ENCODE peak calls at places on chromosome 14, in eight cellular contexts. One of them, this sample, is unnamed.

GRCh38 chr14:35534884-35535793 is 1.2 kb downstream of the INSM2 start:
- DNase-seq in colonic mucosa: peak; percentile 64
- DNase-seq in T-helper 17 cell: peak; percentile 43
- DNase-seq in NCI-H2081: no peak
- DNase-seq in cortex of kidney: no peak
- DNase-seq in osteoblast: peak; percentile 95
- DNase-seq in AG04449: no peak
- DNase-seq in stimulated activated CD4-positive, alpha-beta T cell treated with anti-CD3 and anti-CD28 coated beads, Interleukin-15, amount 100 ng/mL, for 24 hours: peak; percentile 76
- DNase-seq in this sample: no peak

GRCh38 chr14:90444077-90444696 is 47.4 kb downstream of the CALM1 start:
- DNase-seq in colonic mucosa: no peak
- DNase-seq in cortex of kidney: no peak
- DNase-seq in osteoblast: no peak
- DNase-seq in T-helper 17 cell: no peak
- DNase-seq in NCI-H2081: no peak
- DNase-seq in stimulated activated CD4-positive, alpha-beta T cell treated with anti-CD3 and anti-CD28 coated beads, Interleukin-15, amount 100 ng/mL, for 24 hours: no peak
- DNase-seq in AG04449: no peak
- DNase-seq in this sample: no peak

GRCh38 chr14:24837280-24838046 is 203.5 kb upstream of the GZMB start:
- DNase-seq in stimulated activated CD4-positive, alpha-beta T cell treated with anti-CD3 and anti-CD28 coated beads, Interleukin-15, amount 100 ng/mL, for 24 hours: no peak
- DNase-seq in osteoblast: peak; percentile 38
- DNase-seq in NCI-H2081: no peak
- DNase-seq in AG04449: no peak
- DNase-seq in cortex of kidney: no peak
- DNase-seq in colonic mucosa: no peak
- DNase-seq in T-helper 17 cell: no peak
- DNase-seq in this sample: no peak

GRCh38 chr14:51668870-51669269 is 17.2 kb downstream of the FRMD6 start:
- DNase-seq in colonic mucosa: no peak
- DNase-seq in NCI-H2081: no peak
- DNase-seq in cortex of kidney: no peak
- DNase-seq in osteoblast: no peak
- DNase-seq in stimulated activated CD4-positive, alpha-beta T cell treated with anti-CD3 and anti-CD28 coated beads, Interleukin-15, amount 100 ng/mL, for 24 hours: no peak
- DNase-seq in AG04449: no peak
- DNase-seq in T-helper 17 cell: no peak
- DNase-seq in this sample: no peak

GRCh38 chr14:66496911-66497310 is 10.7 kb downstream of the CCDC196 start:
- DNase-seq in NCI-H2081: no peak
- DNase-seq in T-helper 17 cell: no peak
- DNase-seq in osteoblast: no peak
- DNase-seq in stimulated activated CD4-positive, alpha-beta T cell treated with anti-CD3 and anti-CD28 coated beads, Interleukin-15, amount 100 ng/mL, for 24 hours: no peak
- DNase-seq in cortex of kidney: no peak
- DNase-seq in AG04449: no peak
- DNase-seq in colonic mucosa: no peak
- DNase-seq in this sample: no peak

GRCh38 chr14:104879983-104880565 is 15.0 kb downstream of the CEP170B start:
- DNase-seq in T-helper 17 cell: no peak
- DNase-seq in stimulated activated CD4-positive, alpha-beta T cell treated with anti-CD3 and anti-CD28 coated beads, Interleukin-15, amount 100 ng/mL, for 24 hours: peak; percentile 1
- DNase-seq in osteoblast: peak; percentile 35
- DNase-seq in cortex of kidney: no peak
- DNase-seq in NCI-H2081: no peak
- DNase-seq in colonic mucosa: no peak
- DNase-seq in AG04449: no peak
- DNase-seq in this sample: no peak

GRCh38 chr14:91415794-91416743 is 1.6 kb downstream of the CCDC88C start:
- DNase-seq in cortex of kidney: no peak
- DNase-seq in T-helper 17 cell: peak; percentile 60
- DNase-seq in NCI-H2081: peak; percentile 41
- DNase-seq in AG04449: no peak
- DNase-seq in stimulated activated CD4-positive, alpha-beta T cell treated with anti-CD3 and anti-CD28 coated beads, Interleukin-15, amount 100 ng/mL, for 24 hours: peak; percentile 81
- DNase-seq in colonic mucosa: peak; percentile 54
- DNase-seq in osteoblast: no peak
- DNase-seq in this sample: no peak

GRCh38 chr14:95784137-95784536 is 70.2 kb upstream of the TCL1A start:
- DNase-seq in osteoblast: no peak
- DNase-seq in T-helper 17 cell: no peak
- DNase-seq in colonic mucosa: no peak
- DNase-seq in NCI-H2081: no peak
- DNase-seq in stimulated activated CD4-positive, alpha-beta T cell treated with anti-CD3 and anti-CD28 coated beads, Interleukin-15, amount 100 ng/mL, for 24 hours: peak; percentile 5
- DNase-seq in AG04449: no peak
- DNase-seq in cortex of kidney: no peak
- DNase-seq in this sample: no peak

GRCh38 chr14:60161176-60162107 is 3.8 kb downstream of the DHRS7 start:
- DNase-seq in cortex of kidney: no peak
- DNase-seq in T-helper 17 cell: no peak
- DNase-seq in osteoblast: no peak
- DNase-seq in stimulated activated CD4-positive, alpha-beta T cell treated with anti-CD3 and anti-CD28 coated beads, Interleukin-15, amount 100 ng/mL, for 24 hours: no peak
- DNase-seq in AG04449: no peak
- DNase-seq in NCI-H2081: peak; percentile 70
- DNase-seq in colonic mucosa: no peak
- DNase-seq in this sample: no peak

GRCh38 chr14:92624764-92625163 is 111.2 kb downstream of the RIN3 start:
- DNase-seq in NCI-H2081: no peak
- DNase-seq in colonic mucosa: no peak
- DNase-seq in osteoblast: no peak
- DNase-seq in AG04449: no peak
- DNase-seq in stimulated activated CD4-positive, alpha-beta T cell treated with anti-CD3 and anti-CD28 coated beads, Interleukin-15, amount 100 ng/mL, for 24 hours: no peak
- DNase-seq in cortex of kidney: no peak
- DNase-seq in T-helper 17 cell: no peak
- DNase-seq in this sample: no peak

GRCh38 chr14:72560331-72560730 is 333.6 kb downstream of the DPF3 start:
- DNase-seq in osteoblast: peak; percentile 80
- DNase-seq in AG04449: no peak
- DNase-seq in stimulated activated CD4-positive, alpha-beta T cell treated with anti-CD3 and anti-CD28 coated beads, Interleukin-15, amount 100 ng/mL, for 24 hours: no peak
- DNase-seq in NCI-H2081: no peak
- DNase-seq in cortex of kidney: no peak
- DNase-seq in T-helper 17 cell: no peak
- DNase-seq in colonic mucosa: no peak
- DNase-seq in this sample: no peak

GRCh38 chr14:103725001-103725682 is 9.5 kb downstream of the ZFYVE21 start:
- DNase-seq in AG04449: no peak
- DNase-seq in colonic mucosa: no peak
- DNase-seq in cortex of kidney: no peak
- DNase-seq in stimulated activated CD4-positive, alpha-beta T cell treated with anti-CD3 and anti-CD28 coated beads, Interleukin-15, amount 100 ng/mL, for 24 hours: no peak
- DNase-seq in osteoblast: peak; percentile 71
- DNase-seq in NCI-H2081: no peak
- DNase-seq in T-helper 17 cell: no peak
- DNase-seq in this sample: no peak

GRCh38 chr14:93720981-93721483 is 67.3 kb downstream of the PRIMA1 start:
- DNase-seq in stimulated activated CD4-positive, alpha-beta T cell treated with anti-CD3 and anti-CD28 coated beads, Interleukin-15, amount 100 ng/mL, for 24 hours: no peak
- DNase-seq in AG04449: no peak
- DNase-seq in colonic mucosa: no peak
- DNase-seq in osteoblast: peak; percentile 56
- DNase-seq in cortex of kidney: no peak
- DNase-seq in T-helper 17 cell: no peak
- DNase-seq in NCI-H2081: no peak
- DNase-seq in this sample: no peak

GRCh38 chr14:59215353-59215752 is 26.9 kb downstream of the DAAM1 start:
- DNase-seq in NCI-H2081: no peak
- DNase-seq in AG04449: no peak
- DNase-seq in cortex of kidney: no peak
- DNase-seq in T-helper 17 cell: no peak
- DNase-seq in colonic mucosa: peak; percentile 41
- DNase-seq in osteoblast: peak; percentile 8
- DNase-seq in stimulated activated CD4-positive, alpha-beta T cell treated with anti-CD3 and anti-CD28 coated beads, Interleukin-15, amount 100 ng/mL, for 24 hours: no peak
- DNase-seq in this sample: no peak

GRCh38 chr14:52650774-52651173 is 44.6 kb downstream of the ERO1A start:
- DNase-seq in T-helper 17 cell: no peak
- DNase-seq in AG04449: no peak
- DNase-seq in cortex of kidney: no peak
- DNase-seq in colonic mucosa: no peak
- DNase-seq in osteoblast: no peak
- DNase-seq in stimulated activated CD4-positive, alpha-beta T cell treated with anti-CD3 and anti-CD28 coated beads, Interleukin-15, amount 100 ng/mL, for 24 hours: no peak
- DNase-seq in NCI-H2081: no peak
- DNase-seq in this sample: no peak

GRCh38 chr14:92582706-92583452 is 69.3 kb downstream of the RIN3 start:
- DNase-seq in T-helper 17 cell: no peak
- DNase-seq in AG04449: no peak
- DNase-seq in stimulated activated CD4-positive, alpha-beta T cell treated with anti-CD3 and anti-CD28 coated beads, Interleukin-15, amount 100 ng/mL, for 24 hours: no peak
- DNase-seq in osteoblast: no peak
- DNase-seq in colonic mucosa: no peak
- DNase-seq in cortex of kidney: no peak
- DNase-seq in NCI-H2081: no peak
- DNase-seq in this sample: no peak

GRCh38 chr14:23078692-23079116 is 16.2 kb downstream of the ACIN1 start:
- DNase-seq in osteoblast: peak; percentile 85
- DNase-seq in T-helper 17 cell: no peak
- DNase-seq in AG04449: peak; percentile 87
- DNase-seq in colonic mucosa: peak; percentile 72
- DNase-seq in stimulated activated CD4-positive, alpha-beta T cell treated with anti-CD3 and anti-CD28 coated beads, Interleukin-15, amount 100 ng/mL, for 24 hours: no peak
- DNase-seq in NCI-H2081: no peak
- DNase-seq in cortex of kidney: no peak
- DNase-seq in this sample: no peak

GRCh38 chr14:59787045-59787674 is 83.4 kb downstream of the RTN1 start:
- DNase-seq in AG04449: no peak
- DNase-seq in osteoblast: no peak
- DNase-seq in NCI-H2081: no peak
- DNase-seq in cortex of kidney: no peak
- DNase-seq in colonic mucosa: no peak
- DNase-seq in T-helper 17 cell: no peak
- DNase-seq in stimulated activated CD4-positive, alpha-beta T cell treated with anti-CD3 and anti-CD28 coated beads, Interleukin-15, amount 100 ng/mL, for 24 hours: no peak
- DNase-seq in this sample: no peak

GRCh38 chr14:74558655-74559054 is 53.4 kb downstream of the LTBP2 start:
- DNase-seq in AG04449: no peak
- DNase-seq in stimulated activated CD4-positive, alpha-beta T cell treated with anti-CD3 and anti-CD28 coated beads, Interleukin-15, amount 100 ng/mL, for 24 hours: no peak
- DNase-seq in NCI-H2081: no peak
- DNase-seq in cortex of kidney: no peak
- DNase-seq in osteoblast: peak; percentile 66
- DNase-seq in T-helper 17 cell: no peak
- DNase-seq in colonic mucosa: no peak
- DNase-seq in this sample: no peak

GRCh38 chr14:58947816-58948440 is 240.5 kb upstream of the DAAM1 start:
- DNase-seq in osteoblast: no peak
- DNase-seq in T-helper 17 cell: no peak
- DNase-seq in stimulated activated CD4-positive, alpha-beta T cell treated with anti-CD3 and anti-CD28 coated beads, Interleukin-15, amount 100 ng/mL, for 24 hours: no peak
- DNase-seq in NCI-H2081: no peak
- DNase-seq in AG04449: no peak
- DNase-seq in colonic mucosa: no peak
- DNase-seq in cortex of kidney: no peak
- DNase-seq in this sample: no peak

GRCh38 chr14:24147761-24148428 is 597 bp downstream of the RNF31 start:
- DNase-seq in stimulated activated CD4-positive, alpha-beta T cell treated with anti-CD3 and anti-CD28 coated beads, Interleukin-15, amount 100 ng/mL, for 24 hours: no peak
- DNase-seq in NCI-H2081: no peak
- DNase-seq in cortex of kidney: no peak
- DNase-seq in AG04449: no peak
- DNase-seq in colonic mucosa: no peak
- DNase-seq in T-helper 17 cell: no peak
- DNase-seq in osteoblast: peak; percentile 78
- DNase-seq in this sample: no peak

GRCh38 chr14:80792756-80793155 is 148.8 kb downstream of the CEP128 start:
- DNase-seq in AG04449: no peak
- DNase-seq in colonic mucosa: no peak
- DNase-seq in NCI-H2081: no peak
- DNase-seq in T-helper 17 cell: no peak
- DNase-seq in cortex of kidney: no peak
- DNase-seq in osteoblast: no peak
- DNase-seq in stimulated activated CD4-positive, alpha-beta T cell treated with anti-CD3 and anti-CD28 coated beads, Interleukin-15, amount 100 ng/mL, for 24 hours: no peak
- DNase-seq in this sample: no peak

GRCh38 chr14:99479903-99480855 is 480 bp downstream of the SETD3 start:
- DNase-seq in stimulated activated CD4-positive, alpha-beta T cell treated with anti-CD3 and anti-CD28 coated beads, Interleukin-15, amount 100 ng/mL, for 24 hours: peak; percentile 60
- DNase-seq in NCI-H2081: peak; percentile 43
- DNase-seq in AG04449: peak; percentile 14
- DNase-seq in T-helper 17 cell: peak; percentile 21
- DNase-seq in cortex of kidney: no peak
- DNase-seq in colonic mucosa: peak; percentile 59
- DNase-seq in osteoblast: peak; percentile 89
- DNase-seq in this sample: peak; percentile 13

GRCh38 chr14:91098591-91098990 is 15.3 kb upstream of the DGLUCY start:
- DNase-seq in stimulated activated CD4-positive, alpha-beta T cell treated with anti-CD3 and anti-CD28 coated beads, Interleukin-15, amount 100 ng/mL, for 24 hours: no peak
- DNase-seq in cortex of kidney: no peak
- DNase-seq in AG04449: no peak
- DNase-seq in T-helper 17 cell: no peak
- DNase-seq in NCI-H2081: no peak
- DNase-seq in osteoblast: no peak
- DNase-seq in colonic mucosa: no peak
- DNase-seq in this sample: no peak

GRCh38 chr14:44505588-44505987 is 1.5 kb downstream of the FSCB start:
- DNase-seq in T-helper 17 cell: no peak
- DNase-seq in NCI-H2081: no peak
- DNase-seq in stimulated activated CD4-positive, alpha-beta T cell treated with anti-CD3 and anti-CD28 coated beads, Interleukin-15, amount 100 ng/mL, for 24 hours: no peak
- DNase-seq in cortex of kidney: no peak
- DNase-seq in colonic mucosa: no peak
- DNase-seq in AG04449: no peak
- DNase-seq in osteoblast: no peak
- DNase-seq in this sample: no peak

GRCh38 chr14:54489731-54490447 is 1.1 kb upstream of the GMFB start:
- DNase-seq in cortex of kidney: no peak
- DNase-seq in colonic mucosa: no peak
- DNase-seq in AG04449: no peak
- DNase-seq in stimulated activated CD4-positive, alpha-beta T cell treated with anti-CD3 and anti-CD28 coated beads, Interleukin-15, amount 100 ng/mL, for 24 hours: no peak
- DNase-seq in osteoblast: no peak
- DNase-seq in T-helper 17 cell: no peak
- DNase-seq in NCI-H2081: no peak
- DNase-seq in this sample: no peak

GRCh38 chr14:31138301-31138700 is 69.3 kb downstream of the HECTD1 start:
- DNase-seq in AG04449: no peak
- DNase-seq in colonic mucosa: no peak
- DNase-seq in NCI-H2081: no peak
- DNase-seq in T-helper 17 cell: no peak
- DNase-seq in stimulated activated CD4-positive, alpha-beta T cell treated with anti-CD3 and anti-CD28 coated beads, Interleukin-15, amount 100 ng/mL, for 24 hours: no peak
- DNase-seq in cortex of kidney: no peak
- DNase-seq in osteoblast: no peak
- DNase-seq in this sample: no peak